ENCODE peak calls at places on chromosomes 1 and 21, in eight cellular contexts. Y, G, B, Q, R, W, T and C are unnamed samples.

GRCh38 chr1:2583871-2584341 is 2.7 kb upstream of the PRXL2B start:
- DNase-seq in Y (no peak), G (no peak), B (no peak), Q (peak; percentile 51), R (no peak), W (no peak), T (no peak), C (peak; percentile 62)

GRCh38 chr1:248702714-248703113 is at the start of gene OR14I1:
- DNase-seq in Y (no peak), G (no peak), B (no peak), Q (no peak), R (no peak), W (no peak), T (no peak), C (no peak)

GRCh38 chr1:17498214-17498613 is 41.3 kb upstream of the ARHGEF10L start:
- DNase-seq in Y (no peak), G (no peak), B (no peak), Q (no peak), R (no peak), W (no peak), T (no peak), C (no peak)

GRCh38 chr21:16323586-16323985 is 593.8 kb downstream of the USP25 start:
- DNase-seq in Y (no peak), G (no peak), B (no peak), Q (no peak), R (no peak), W (no peak), T (no peak), C (no peak)

GRCh38 chr1:205109711-205110110 is 12.1 kb downstream of the RBBP5 start:
- DNase-seq in Y (no peak), G (no peak), B (no peak), Q (no peak), R (no peak), W (no peak), T (no peak), C (no peak)

GRCh38 chr1:20555025-20555757 is 2.8 kb downstream of the FAM43B start:
- DNase-seq in Y (no peak), G (no peak), B (peak; percentile 18), Q (no peak), R (no peak), W (no peak), T (no peak), C (no peak)

GRCh38 chr1:30603081-30603858 is 120.1 kb downstream of the MATN1 start:
- DNase-seq in Y (no peak), G (no peak), B (peak; percentile 2), Q (no peak), R (peak; percentile 2), W (no peak), T (no peak), C (no peak)

GRCh38 chr1:162292422-162292849 is 84.2 kb downstream of the SPATA46 start:
- DNase-seq in Y (no peak), G (no peak), B (no peak), Q (peak; percentile 27), R (no peak), W (no peak), T (no peak), C (no peak)

GRCh38 chr1:37403166-37403565 is 71.2 kb upstream of the ZC3H12A start:
- DNase-seq in Y (no peak), G (no peak), B (no peak), Q (peak; percentile 45), R (no peak), W (no peak), T (no peak), C (no peak)

GRCh38 chr1:41827991-41828570 is 90.6 kb downstream of the HIVEP3 start:
- DNase-seq in Y (no peak), G (no peak), B (no peak), Q (no peak), R (no peak), W (no peak), T (no peak), C (no peak)

GRCh38 chr1:110035236-110035752 is 870 bp downstream of the STRIP1 start:
- DNase-seq in Y (no peak), G (no peak), B (no peak), Q (peak; percentile 72), R (no peak), W (no peak), T (no peak), C (no peak)

GRCh38 chr1:36304521-36304920 is 1.6 kb upstream of the SH3D21 start:
- DNase-seq in Y (no peak), G (no peak), B (peak; percentile 16), Q (no peak), R (no peak), W (no peak), T (no peak), C (peak; percentile 85)

GRCh38 chr1:51973587-51974474 is 16.7 kb downstream of the RAB3B start:
- DNase-seq in Y (no peak), G (no peak), B (no peak), Q (no peak), R (no peak), W (no peak), T (peak; percentile 26), C (no peak)

GRCh38 chr21:41429925-41430491 is 4.0 kb downstream of the MX1 start:
- DNase-seq in Y (no peak), G (no peak), B (no peak), Q (no peak), R (no peak), W (no peak), T (no peak), C (no peak)

GRCh38 chr1:247551716-247552115 is 2.8 kb downstream of the GCSAML start:
- DNase-seq in Y (no peak), G (no peak), B (no peak), Q (no peak), R (no peak), W (no peak), T (no peak), C (no peak)

GRCh38 chr1:72284398-72285073 is 2.2 kb upstream of the NEGR1 start:
- DNase-seq in Y (no peak), G (no peak), B (no peak), Q (peak; percentile 76), R (peak; percentile 17), W (no peak), T (no peak), C (peak; percentile 40)

GRCh38 chr1:184858288-184858687 is 103.6 kb upstream of the EDEM3 start:
- DNase-seq in Y (no peak), G (no peak), B (no peak), Q (no peak), R (no peak), W (no peak), T (no peak), C (no peak)
- H3K27ac ChIP-seq in Y (no peak overlapping the region), G (no peak overlapping the region), B (no peak overlapping the region), Q (no peak overlapping the region), R (no peak overlapping the region), W (no peak overlapping the region), T (no peak overlapping the region), C (no peak overlapping the region)

DNA sequence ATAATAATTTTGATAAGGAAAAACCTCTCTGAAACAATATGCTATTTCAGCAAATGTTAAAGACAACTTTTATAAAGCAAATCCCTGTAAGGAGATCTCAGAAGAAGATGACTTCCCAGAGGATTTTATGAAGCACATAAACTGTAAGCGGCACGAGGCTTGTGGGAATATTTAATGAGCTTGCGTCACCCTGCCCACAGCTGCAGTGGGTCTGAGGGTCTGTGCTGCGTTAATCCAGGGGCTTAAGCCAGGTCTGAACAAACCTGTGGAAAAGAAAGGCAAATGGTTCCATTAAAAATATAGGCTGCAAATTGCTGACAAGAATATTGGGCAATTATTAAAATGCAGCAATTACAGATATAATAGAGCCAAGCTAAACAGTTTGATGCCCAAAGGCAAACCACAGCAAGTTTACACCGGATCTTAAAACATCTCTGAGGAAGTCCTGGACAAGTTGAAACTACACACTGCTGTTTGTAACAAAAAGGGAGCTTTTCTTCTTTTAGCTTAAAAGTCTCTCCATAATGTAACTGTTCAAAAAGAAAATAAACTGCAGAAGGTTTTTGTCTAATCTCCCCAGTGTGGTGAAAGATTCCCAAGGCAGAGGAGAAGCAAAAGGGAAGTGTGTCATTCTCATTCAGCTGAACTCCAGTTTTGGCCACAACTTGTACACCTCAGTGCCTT is 21.8 kb downstream of the TGFBR3 start:
- DNase-seq in Y (no peak), G (no peak), B (peak; percentile 44), Q (no peak), R (peak; percentile 57), W (no peak), T (no peak), C (no peak)
- TF ChIP-seq POLR2AphosphoS5 in Y (no peak), G (no peak), B (no peak), Q (no peak), R (peak; percentile 82), W (no peak), T (no peak), C (no peak)

DNA sequence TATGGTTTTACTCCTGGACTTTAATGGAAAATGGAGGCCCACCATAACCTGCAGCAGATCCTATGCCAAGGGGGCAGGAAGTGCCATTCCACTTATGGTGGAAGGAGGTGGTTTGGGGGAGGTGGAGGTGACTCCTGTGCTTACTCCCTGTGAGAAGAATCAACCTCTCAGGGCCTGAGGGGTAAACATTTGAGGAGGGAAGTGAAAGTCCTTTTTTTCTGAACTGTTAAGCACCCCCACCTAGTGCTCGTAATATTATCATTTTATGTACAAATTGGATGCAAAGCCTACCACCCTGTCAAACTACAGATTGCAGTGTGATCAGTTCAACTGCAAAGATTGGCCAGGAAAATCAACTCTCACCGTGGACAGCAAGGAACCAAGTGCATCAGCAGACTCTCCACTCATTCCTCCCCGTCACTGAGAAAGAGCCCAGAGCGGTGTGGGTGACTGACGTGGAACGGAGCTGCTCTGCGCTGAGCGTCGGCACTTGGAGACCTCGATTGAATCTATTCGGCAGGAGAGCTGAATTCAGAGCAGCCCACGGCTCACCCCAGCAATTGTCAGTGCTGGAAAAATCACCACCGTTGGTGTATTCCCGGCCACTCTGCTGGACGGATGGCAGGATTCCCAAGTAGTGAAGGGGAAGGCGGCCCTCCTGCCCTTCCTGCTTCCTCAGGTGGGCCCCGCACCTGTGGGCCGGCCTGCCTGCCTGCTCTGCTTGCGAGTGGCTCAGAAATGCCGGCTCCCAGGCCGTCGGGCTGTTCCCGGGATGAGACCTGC is 46.8 kb upstream of the COX20 start:
- DNase-seq in Y (no peak), G (no peak), B (no peak), Q (peak; percentile 37), R (no peak), W (no peak), T (no peak), C (no peak)
- H3K4me3 ChIP-seq in Y (no peak overlapping the region), G (no peak overlapping the region), B (no peak overlapping the region), Q (no peak overlapping the region), R (no peak overlapping the region), W (no peak overlapping the region), T (no peak overlapping the region), C (no peak overlapping the region)

GRCh38 chr1:170732262-170732595 is 68.3 kb downstream of the PRRX1 start:
- DNase-seq in Y (no peak), G (no peak), B (no peak), Q (no peak), R (no peak), W (no peak), T (no peak), C (no peak)
- H3K27ac ChIP-seq in Y (no peak overlapping the region), G (no peak overlapping the region), B (peak overlapping the region; percentile 32), Q (no peak overlapping the region), R (no peak overlapping the region), W (no peak overlapping the region), T (no peak overlapping the region), C (no peak overlapping the region)